ENCODE peak calls at places on chromosomes 6 and 20, in six cellular contexts. L, V, S, P, D and A are unnamed samples.

GRCh38 chr6:54196905-54197304 is 85.7 kb downstream of the MLIP start:
- DNase-seq in L (no peak), V (no peak), S (no peak), P (no peak), D (no peak), A (no peak)

GRCh38 chr6:123804771-123805540 is 1.3 kb downstream of the NKAIN2 start:
- DNase-seq in L (no peak), V (no peak), S (no peak), P (no peak), D (no peak), A (no peak)

GRCh38 chr20:8662433-8662954 is 406.4 kb upstream of the PLCB4 start:
- DNase-seq in L (no peak), V (no peak), S (no peak), P (no peak), D (no peak), A (no peak)

GRCh38 chr6:140671926-140672325 is 1297.5 kb upstream of the CITED2 start:
- DNase-seq in L (no peak), V (no peak), S (no peak), P (no peak), D (no peak), A (no peak)

GRCh38 chr20:16125810-16126209 is 447.4 kb downstream of the KIF16B start:
- DNase-seq in L (no peak), V (no peak), S (no peak), P (no peak), D (no peak), A (no peak)

GRCh38 chr6:138692058-138692977 is 81.3 kb upstream of the CCDC28A start:
- DNase-seq in L (peak), V (peak), S (peak), P (peak), D (peak), A (peak)

GRCh38 chr20:31894980-31895675 is 24.7 kb downstream of the TTLL9 start:
- DNase-seq in L (peak), V (no peak), S (peak), P (peak), D (no peak), A (no peak)

GRCh38 chr6:43453831-43454230 is 1.5 kb downstream of the DLK2 start:
- DNase-seq in L (no peak), V (no peak), S (no peak), P (no peak), D (no peak), A (no peak)

GRCh38 chr6:69825904-69826303 is 29.1 kb upstream of the LMBRD1 start:
- DNase-seq in L (no peak), V (no peak), S (no peak), P (no peak), D (no peak), A (no peak)

GRCh38 chr6:37860226-37860839 is 40.8 kb downstream of the ZFAND3 start:
- DNase-seq in L (peak), V (peak), S (peak), P (peak), D (no peak), A (no peak)

GRCh38 chr6:109165392-109165964 is 70.2 kb downstream of the CEP57L1 start:
- DNase-seq in L (no peak), V (no peak), S (peak), P (peak), D (no peak), A (no peak)

GRCh38 chr6:39114395-39114706 is 635 bp downstream of the SAYSD1 start:
- DNase-seq in L (no peak), V (no peak), S (no peak), P (no peak), D (no peak), A (no peak)
- H3K27ac ChIP-seq in L (peak), V (peak), S (peak), P (peak), D (peak), A (peak)

GRCh38 chr6:142773859-142774258 is 171.1 kb downstream of the HIVEP2 start:
- DNase-seq in L (peak), V (no peak), S (peak), P (no peak), D (no peak), A (no peak)
- H3K27ac ChIP-seq in L (no peak), V (no peak), S (peak), P (no peak), D (no peak), A (no peak)

GRCh38 chr6:28124350-28124970 is at the start of gene ZSCAN16:
- DNase-seq in L (peak), V (peak), S (peak), P (peak), D (peak), A (peak)
- H3K27ac ChIP-seq in L (peak), V (peak), S (peak), P (peak), D (no peak), A (peak)

GRCh38 chr6:155273438-155273837 is 9.6 kb downstream of the CLDN20 start:
- DNase-seq in L (no peak), V (no peak), S (no peak), P (no peak), D (no peak), A (no peak)
- H3K27ac ChIP-seq in L (no peak), V (peak), S (peak), P (peak), D (no peak), A (no peak)

GRCh38 chr20:25227317-25227831 is 20.5 kb upstream of the PYGB start:
- DNase-seq in L (no peak), V (no peak), S (no peak), P (peak), D (no peak), A (peak)

GRCh38 chr20:25226433-25227316 is 21.2 kb upstream of the PYGB start:
- DNase-seq in L (no peak), V (peak), S (no peak), P (peak), D (no peak), A (peak)

GRCh38 chr20:25230177-25230831 is 17.6 kb upstream of the PYGB start:
- DNase-seq in L (no peak), V (no peak), S (no peak), P (no peak), D (no peak), A (peak)

GRCh38 chr20:25233016-25233772 is 14.7 kb upstream of the PYGB start:
- DNase-seq in L (no peak), V (no peak), S (peak), P (no peak), D (peak), A (no peak)

GRCh38 chr20:25229486-25230176 is 18.3 kb upstream of the PYGB start:
- DNase-seq in L (no peak), V (no peak), S (no peak), P (no peak), D (no peak), A (no peak)
- H3K27ac ChIP-seq in L (no peak), V (no peak), S (peak), P (no peak), D (peak), A (no peak)

GRCh38 chr6:150598401-150598800 is 1.3 kb upstream of the PLEKHG1 start:
- DNase-seq in L (peak), V (no peak), S (no peak), P (no peak), D (no peak), A (no peak)

GRCh38 chr6:150598858-150599198 is 857 bp upstream of the PLEKHG1 start:
- DNase-seq in L (no peak), V (no peak), S (no peak), P (no peak), D (no peak), A (no peak)

GRCh38 chr6:150600302-150601017 is 775 bp downstream of the PLEKHG1 start:
- DNase-seq in L (peak), V (peak), S (peak), P (peak), D (peak), A (peak)

GRCh38 chr6:150600003-150600301 is 267 bp downstream of the PLEKHG1 start:
- DNase-seq in L (no peak), V (no peak), S (no peak), P (no peak), D (no peak), A (no peak)

DNA sequence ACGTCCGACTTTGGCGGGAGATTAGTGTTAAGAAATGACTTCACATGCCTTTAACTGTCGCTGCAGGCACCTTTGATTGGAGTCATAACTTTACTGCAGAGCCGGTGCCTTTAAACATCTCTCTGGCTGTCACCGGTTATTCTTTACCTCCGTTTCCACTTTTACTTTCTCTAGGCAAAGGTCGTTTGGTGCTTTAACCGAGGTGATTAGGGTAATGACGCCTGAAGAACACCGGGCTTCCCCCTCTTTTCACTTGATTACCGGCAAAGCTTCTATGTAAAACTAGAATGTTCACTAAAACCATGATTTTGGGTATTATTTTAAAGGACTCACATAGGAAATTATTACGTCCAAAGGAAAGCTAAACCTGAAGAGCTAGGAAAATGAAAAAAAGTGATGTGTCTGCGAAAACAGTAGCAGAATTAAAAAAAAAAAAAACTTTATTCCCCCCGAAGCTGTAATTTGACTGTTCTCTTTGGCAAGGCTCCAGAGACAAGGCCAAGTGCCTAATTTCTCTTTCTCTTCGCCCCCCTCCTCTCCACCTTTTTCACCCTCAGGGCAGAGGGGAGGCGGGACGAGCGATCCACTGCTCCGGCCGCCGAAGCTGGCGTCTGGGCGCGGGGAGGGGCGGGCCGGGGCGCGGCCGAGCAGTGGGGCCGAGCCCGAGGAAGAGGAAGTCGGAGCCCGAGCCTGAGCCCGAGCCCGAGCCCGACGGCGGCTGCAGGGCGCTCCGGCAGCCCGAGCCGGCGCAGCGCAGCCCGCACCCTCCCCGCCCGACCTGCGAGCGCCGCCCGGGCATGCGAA is at the start of gene PLEKHG1:
- DNase-seq in L (peak), V (peak), S (peak), P (peak), D (peak), A (peak)
- H3K27ac ChIP-seq in L (peak), V (no peak), S (peak), P (peak), D (no peak), A (peak)

DNA sequence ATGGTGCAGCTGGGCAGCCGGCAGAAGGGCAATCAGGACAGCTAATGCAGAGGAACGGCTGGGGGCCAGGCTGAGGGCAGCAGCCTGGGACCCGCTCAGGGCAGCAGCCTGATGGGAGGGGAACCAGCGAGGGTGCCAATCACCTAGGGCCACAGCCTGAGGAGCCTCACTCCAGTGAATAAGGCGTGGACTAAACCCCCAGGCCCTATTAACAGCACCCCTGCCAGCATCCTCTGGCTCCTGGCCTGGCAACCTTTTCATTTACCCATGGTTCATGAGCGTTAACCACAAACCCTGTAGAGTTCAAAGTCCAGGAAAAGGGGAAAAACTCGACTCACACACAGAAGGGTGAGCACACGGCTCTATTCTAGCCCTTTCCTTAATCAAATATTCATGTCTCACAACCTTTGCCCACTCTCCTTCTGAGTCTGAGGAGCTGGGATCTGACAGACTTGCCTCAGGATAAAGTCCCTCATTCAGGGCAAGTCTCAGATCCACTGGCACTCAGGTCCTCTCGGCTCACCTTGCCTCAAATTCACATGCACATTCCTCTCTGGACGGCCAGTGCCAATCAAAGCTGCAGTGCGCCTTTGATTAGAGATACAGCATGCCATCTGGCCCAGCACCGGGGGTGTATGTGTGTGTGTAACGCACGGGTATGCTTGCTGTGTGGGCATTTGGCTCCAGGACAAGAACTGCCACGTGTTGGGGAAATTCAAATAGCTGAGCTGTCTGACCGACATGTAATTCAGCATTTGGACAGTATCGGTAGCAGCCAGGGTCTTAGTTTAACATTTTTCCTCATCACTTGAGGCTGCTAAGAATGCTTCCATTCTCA is 86.9 kb upstream of the TRAF3IP2 start:
- DNase-seq in L (no peak), V (no peak), S (peak), P (no peak), D (peak), A (no peak)
- H3K27ac ChIP-seq in L (no peak), V (no peak), S (peak), P (peak), D (peak), A (no peak)

GRCh38 chr6:17885889-17886576 is 101.4 kb downstream of the KIF13A start:
- DNase-seq in L (no peak), V (no peak), S (no peak), P (no peak), D (no peak), A (no peak)
- H3K27ac ChIP-seq in L (no peak), V (peak), S (no peak), P (no peak), D (no peak), A (no peak)

GRCh38 chr6:157831018-157831369 is 7.9 kb downstream of the SNX9 start:
- DNase-seq in L (no peak), V (no peak), S (no peak), P (no peak), D (no peak), A (no peak)
- H3K27ac ChIP-seq in L (no peak), V (peak), S (no peak), P (no peak), D (no peak), A (no peak)